ENCODE peak calls at places on chromosome 18, in seven cellular contexts. L is activated gamma-delta T cell treated with Interleukin-2 at 50 U/mL for 16 hours, H is ELF-1, R is kidney, F is anterior cingulate cortex, P is activated T-cell treated with anti-CD3 and anti-CD28 coated beads for 24 hours, U is Right ventricle myocardium inferior. V is an unnamed sample.

GRCh38 chr18:76658627-76659026 is 163.6 kb upstream of the ZNF516 start:
- DNase-seq in L (no peak), H (peak), R (no peak), F (no peak), P (no peak), U (no peak), V (peak)

GRCh38 chr18:23503967-23504352 is 649 bp downstream of the RMC1 start:
- DNase-seq in L (no peak), H (no peak), R (no peak), F (no peak), P (no peak), U (no peak), V (no peak)

GRCh38 chr18:60053747-60054304 is 154.0 kb downstream of the PMAIP1 start:
- DNase-seq in L (no peak), H (peak), R (no peak), F (no peak), P (no peak), U (no peak), V (no peak)

GRCh38 chr18:74290831-74291770 is 662 bp downstream of the CYB5A start:
- DNase-seq in L (peak), H (peak), R (peak), F (no peak), P (no peak), U (no peak), V (no peak)

GRCh38 chr18:30381826-30382225 is 660.7 kb downstream of the DSC3 start:
- DNase-seq in L (no peak), H (no peak), R (no peak), F (no peak), P (no peak), U (no peak), V (no peak)

GRCh38 chr18:74283255-74283554 is 8.6 kb downstream of the CYB5A start:
- DNase-seq in L (peak), H (no peak), R (no peak), F (no peak), P (no peak), U (no peak), V (no peak)

GRCh38 chr18:25228410-25228809 is 123.6 kb downstream of the ZNF521 start:
- DNase-seq in L (no peak), H (no peak), R (no peak), F (no peak), P (no peak), U (no peak), V (no peak)

GRCh38 chr18:47113796-47114540 is 36.3 kb downstream of the HDHD2 start:
- DNase-seq in L (no peak), H (no peak), R (no peak), F (no peak), P (no peak), U (no peak), V (no peak)

GRCh38 chr18:2981212-2981728 is 31.7 kb downstream of the LPIN2 start:
- DNase-seq in L (no peak), H (no peak), R (no peak), F (no peak), P (no peak), U (no peak), V (no peak)

GRCh38 chr18:62510744-62511143 is 12.1 kb upstream of the ZCCHC2 start:
- DNase-seq in L (no peak), H (peak), R (no peak), F (no peak), P (no peak), U (no peak), V (no peak)

GRCh38 chr18:27094621-27095020 is 90.5 kb downstream of the CHST9 start:
- DNase-seq in L (no peak), H (no peak), R (no peak), F (no peak), P (no peak), U (no peak), V (no peak)

GRCh38 chr18:79559121-79559835 is 120.3 kb upstream of the CTDP1 start:
- DNase-seq in L (no peak), H (no peak), R (peak), F (no peak), P (no peak), U (no peak), V (no peak)

GRCh38 chr18:3044931-3045698 is 32.2 kb upstream of the LPIN2 start:
- DNase-seq in L (no peak), H (no peak), R (no peak), F (peak), P (no peak), U (no peak), V (no peak)

GRCh38 chr18:51028201-51028805 is 1.7 kb upstream of the SMAD4 start:
- DNase-seq in L (no peak), H (peak), R (no peak), F (no peak), P (no peak), U (no peak), V (no peak)

GRCh38 chr18:77103181-77103875 is 29.3 kb downstream of the MBP start:
- DNase-seq in L (no peak), H (no peak), R (peak), F (no peak), P (no peak), U (no peak), V (no peak)

GRCh38 chr18:2776596-2776995 is 70.2 kb upstream of the EMILIN2 start:
- DNase-seq in L (no peak), H (no peak), R (no peak), F (no peak), P (no peak), U (no peak), V (no peak)

GRCh38 chr18:10410472-10411300 is 43.7 kb upstream of the APCDD1 start:
- DNase-seq in L (no peak), H (peak), R (no peak), F (no peak), P (no peak), U (no peak), V (no peak)

GRCh38 chr18:2471523-2471922 is 99.8 kb downstream of the METTL4 start:
- DNase-seq in L (no peak), H (no peak), R (no peak), F (no peak), P (no peak), U (no peak), V (no peak)

GRCh38 chr18:53819671-53820070 is 404.8 kb downstream of the MBD2 start:
- DNase-seq in L (no peak), H (no peak), R (no peak), F (no peak), P (no peak), U (no peak), V (no peak)

GRCh38 chr18:28115149-28115550 is 61.8 kb downstream of the CDH2 start:
- DNase-seq in L (no peak), H (peak), R (no peak), F (no peak), P (no peak), U (no peak), V (no peak)

GRCh38 chr18:45416168-45416567 is 199.1 kb upstream of the SLC14A2 start:
- DNase-seq in L (no peak), H (no peak), R (no peak), F (no peak), P (no peak), U (no peak), V (no peak)

GRCh38 chr18:61912476-61912875 is 19.7 kb upstream of the RNF152 start:
- DNase-seq in L (no peak), H (no peak), R (no peak), F (no peak), P (no peak), U (no peak), V (no peak)

GRCh38 chr18:13308369-13308768 is 89.8 kb downstream of the LDLRAD4 start:
- DNase-seq in L (no peak), H (no peak), R (no peak), F (no peak), P (no peak), U (no peak), V (no peak)

GRCh38 chr18:58756148-58756547 is 84.9 kb downstream of the MALT1 start:
- DNase-seq in L (no peak), H (no peak), R (no peak), F (no peak), P (no peak), U (no peak), V (no peak)

GRCh38 chr18:54776282-54776977 is 51.8 kb upstream of the RAB27B start:
- DNase-seq in L (no peak), H (peak), R (no peak), F (no peak), P (no peak), U (no peak), V (peak)